ENCODE peak calls at places on chromosomes 13 and 19, in six cellular contexts. Q is nephron progenitor cell, N is neural crest cell, H is upper lobe of left lung, W is epithelial cell of esophagus, J is cardiac muscle cell. A is an unnamed sample.

GRCh38 chr13:77409412-77409811 is 82.5 kb upstream of the MYCBP2 start:
- DNase-seq in Q (no peak), N (no peak), H (no peak), W (no peak), J (no peak), A (no peak)

GRCh38 chr13:110479648-110480047 is 81.9 kb downstream of the RAB20 start:
- DNase-seq in Q (no peak), N (no peak), H (no peak), W (no peak), J (no peak), A (peak)

GRCh38 chr13:110820311-110820710 is 94.6 kb downstream of the ANKRD10 start:
- DNase-seq in Q (no peak), N (no peak), H (no peak), W (no peak), J (no peak), A (no peak)

GRCh38 chr19:10961763-10962536 is 1.1 kb downstream of the SMARCA4 start:
- DNase-seq in Q (no peak), N (no peak), H (no peak), W (peak), J (no peak), A (no peak)

GRCh38 chr19:33064117-33064777 is 441 bp downstream of the RHPN2 start:
- DNase-seq in Q (no peak), N (no peak), H (peak), W (no peak), J (peak), A (peak)

GRCh38 chr13:97757807-97758206 is 195.7 kb upstream of the IPO5 start:
- DNase-seq in Q (no peak), N (no peak), H (no peak), W (no peak), J (peak), A (no peak)

GRCh38 chr19:57338798-57339378 is 12.2 kb upstream of the ZNF304 start:
- DNase-seq in Q (no peak), N (no peak), H (no peak), W (no peak), J (no peak), A (no peak)

GRCh38 chr19:6551607-6552450 is 21.0 kb downstream of the TNFSF9 start:
- DNase-seq in Q (peak), N (peak), H (no peak), W (no peak), J (peak), A (peak)

GRCh38 chr13:102597029-102598015 is 536 bp downstream of the TPP2 start:
- DNase-seq in Q (peak), N (peak), H (peak), W (peak), J (peak), A (peak)

GRCh38 chr13:73698859-73699258 is 435.3 kb downstream of the KLF12 start:
- DNase-seq in Q (no peak), N (no peak), H (no peak), W (no peak), J (no peak), A (no peak)

GRCh38 chr13:45349438-45349837 is 8.5 kb upstream of the TPT1 start:
- DNase-seq in Q (no peak), N (no peak), H (no peak), W (peak), J (no peak), A (no peak)

GRCh38 chr19:57769345-57770131 is at the start of gene ZNF586:
- DNase-seq in Q (peak), N (peak), H (peak), W (peak), J (peak), A (peak)

GRCh38 chr19:57171551-57172081 is 4.3 kb upstream of the DUXA start:
- DNase-seq in Q (peak), N (no peak), H (no peak), W (peak), J (peak), A (peak)

GRCh38 chr13:51276684-51277083 is 54.5 kb downstream of the FAM124A start:
- DNase-seq in Q (no peak), N (no peak), H (no peak), W (no peak), J (peak), A (no peak)

GRCh38 chr13:31044658-31045620 is 112.5 kb downstream of the TEX26 start:
- DNase-seq in Q (no peak), N (no peak), H (no peak), W (peak), J (no peak), A (no peak)

GRCh38 chr13:30504081-30504480 is 38.3 kb upstream of the HMGB1 start:
- DNase-seq in Q (no peak), N (no peak), H (no peak), W (no peak), J (peak), A (no peak)

GRCh38 chr13:66037096-66037495 is 1193.0 kb downstream of the PCDH9 start:
- DNase-seq in Q (no peak), N (no peak), H (no peak), W (no peak), J (no peak), A (no peak)

GRCh38 chr19:54606891-54607781 is 13.7 kb downstream of the LILRA1 start:
- DNase-seq in Q (no peak), N (no peak), H (no peak), W (no peak), J (no peak), A (no peak)

GRCh38 chr19:16366433-16367268 is 42.0 kb downstream of the KLF2 start:
- DNase-seq in Q (no peak), N (no peak), H (no peak), W (no peak), J (no peak), A (no peak)

GRCh38 chr19:48417436-48417835 is 24.0 kb downstream of the GRIN2D start:
- DNase-seq in Q (no peak), N (no peak), H (no peak), W (no peak), J (no peak), A (peak)

GRCh38 chr19:35509018-35509652 is 4.3 kb downstream of the DMKN start:
- DNase-seq in Q (peak), N (no peak), H (peak), W (peak), J (no peak), A (no peak)

GRCh38 chr13:75393839-75394238 is 88.1 kb downstream of the TBC1D4 start:
- DNase-seq in Q (no peak), N (no peak), H (no peak), W (no peak), J (no peak), A (no peak)

GRCh38 chr19:37218592-37218935 is 550 bp downstream of the ZNF383 start:
- DNase-seq in Q (no peak), N (no peak), H (no peak), W (no peak), J (no peak), A (no peak)

GRCh38 chr13:31945202-31945978 is 86.2 kb upstream of the FRY start:
- DNase-seq in Q (peak), N (no peak), H (peak), W (peak), J (peak), A (no peak)

GRCh38 chr13:73341748-73342147 is 282.9 kb downstream of the KLF5 start:
- DNase-seq in Q (peak), N (no peak), H (no peak), W (peak), J (peak), A (no peak)

GRCh38 chr13:42812311-42812710 is 30.9 kb downstream of the FAM216B start:
- DNase-seq in Q (no peak), N (no peak), H (no peak), W (no peak), J (peak), A (no peak)

GRCh38 chr19:8468761-8469458 is 24.1 kb downstream of the HNRNPM start:
- DNase-seq in Q (no peak), N (no peak), H (no peak), W (no peak), J (peak), A (no peak)

GRCh38 chr13:75703768-75704167 is 67.6 kb downstream of the LMO7 start:
- DNase-seq in Q (no peak), N (no peak), H (no peak), W (no peak), J (no peak), A (no peak)

GRCh38 chr19:38795549-38795948 is 6.5 kb downstream of the LGALS7B start:
- DNase-seq in Q (no peak), N (no peak), H (no peak), W (no peak), J (no peak), A (no peak)

GRCh38 chr19:38793186-38793585 is 4.2 kb downstream of the LGALS7B start:
- DNase-seq in Q (no peak), N (no peak), H (no peak), W (peak), J (peak), A (no peak)

GRCh38 chr19:38793671-38794070 is 4.7 kb downstream of the LGALS7B start:
- DNase-seq in Q (no peak), N (no peak), H (no peak), W (no peak), J (no peak), A (no peak)

GRCh38 chr19:38796154-38796553 is 7.2 kb downstream of the LGALS7B start:
- DNase-seq in Q (no peak), N (no peak), H (no peak), W (no peak), J (no peak), A (no peak)

GRCh38 chr19:38792250-38793111 is 3.5 kb downstream of the LGALS7B start:
- DNase-seq in Q (no peak), N (no peak), H (no peak), W (peak), J (peak), A (peak)
- TF ChIP-seq CTCF in Q (no peak), N (peak), H (peak), W (peak), J (peak), A (peak)

GRCh38 chr19:15195381-15195964 is 5.3 kb downstream of the NOTCH3 start:
- DNase-seq in Q (peak), N (peak), H (peak), W (peak), J (peak), A (peak)
- TF ChIP-seq CTCF in Q (no peak), N (peak), H (no peak), W (no peak), J (peak), A (no peak)

GRCh38 chr19:18208098-18208951 is 4.5 kb upstream of the RAB3A start:
- DNase-seq in Q (peak), N (no peak), H (peak), W (no peak), J (peak), A (peak)
- TF ChIP-seq CTCF in Q (peak), N (peak), H (peak), W (peak), J (peak), A (peak)

DNA sequence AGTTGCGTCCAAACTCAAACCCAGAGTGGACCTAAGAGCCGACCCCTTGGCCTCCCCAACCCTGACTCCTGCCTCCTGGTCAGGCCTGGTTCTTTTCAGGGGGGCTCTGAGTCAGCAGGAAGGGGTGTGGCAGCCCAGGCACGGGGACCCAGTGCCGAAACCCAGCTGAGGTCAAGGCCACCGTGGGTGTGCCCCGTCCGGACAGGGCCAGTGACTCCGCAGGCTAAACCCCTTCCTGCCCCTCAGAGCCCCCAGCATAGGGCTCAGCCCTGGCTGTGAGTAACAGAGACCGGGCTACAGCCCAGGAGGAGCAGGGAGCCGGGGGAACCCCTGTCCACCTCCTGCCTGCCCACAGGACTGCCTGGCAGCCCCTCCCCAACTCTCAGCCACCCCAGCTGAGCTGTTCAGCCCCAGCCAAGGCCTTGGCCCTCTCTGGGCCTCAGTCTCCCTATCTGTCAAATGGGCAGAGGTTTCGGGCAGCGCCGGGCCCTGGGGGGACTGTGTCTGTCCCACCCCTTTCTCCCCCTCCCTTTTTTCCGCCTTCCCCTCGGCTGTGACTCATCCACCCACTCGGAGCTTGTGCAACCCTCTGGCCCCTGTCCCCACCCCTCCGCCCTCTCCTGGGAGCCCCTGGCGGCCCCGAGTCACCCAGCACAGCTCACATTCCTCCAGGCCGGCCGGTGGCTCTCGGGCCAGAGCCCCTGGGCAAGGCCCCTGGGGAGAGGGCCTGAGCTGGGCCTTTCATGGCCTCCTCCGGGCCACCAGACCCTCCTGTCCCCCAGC is 8.6 kb downstream of the ZBTB7A start:
- DNase-seq in Q (no peak), N (no peak), H (peak), W (peak), J (peak), A (peak)
- TF ChIP-seq CTCF in Q (no peak), N (no peak), H (no peak), W (peak), J (peak), A (no peak)

GRCh38 chr19:50205681-50206138 is 2.3 kb downstream of the MYH14 start:
- DNase-seq in Q (no peak), N (no peak), H (peak), W (peak), J (no peak), A (no peak)
- TF ChIP-seq CTCF in Q (no peak), N (no peak), H (no peak), W (peak), J (no peak), A (no peak)

GRCh38 chr13:47455581-47455980 is 545.5 kb downstream of the SUCLA2 start:
- DNase-seq in Q (no peak), N (no peak), H (peak), W (no peak), J (peak), A (no peak)
- TF ChIP-seq CTCF in Q (no peak), N (no peak), H (no peak), W (no peak), J (peak), A (no peak)

DNA sequence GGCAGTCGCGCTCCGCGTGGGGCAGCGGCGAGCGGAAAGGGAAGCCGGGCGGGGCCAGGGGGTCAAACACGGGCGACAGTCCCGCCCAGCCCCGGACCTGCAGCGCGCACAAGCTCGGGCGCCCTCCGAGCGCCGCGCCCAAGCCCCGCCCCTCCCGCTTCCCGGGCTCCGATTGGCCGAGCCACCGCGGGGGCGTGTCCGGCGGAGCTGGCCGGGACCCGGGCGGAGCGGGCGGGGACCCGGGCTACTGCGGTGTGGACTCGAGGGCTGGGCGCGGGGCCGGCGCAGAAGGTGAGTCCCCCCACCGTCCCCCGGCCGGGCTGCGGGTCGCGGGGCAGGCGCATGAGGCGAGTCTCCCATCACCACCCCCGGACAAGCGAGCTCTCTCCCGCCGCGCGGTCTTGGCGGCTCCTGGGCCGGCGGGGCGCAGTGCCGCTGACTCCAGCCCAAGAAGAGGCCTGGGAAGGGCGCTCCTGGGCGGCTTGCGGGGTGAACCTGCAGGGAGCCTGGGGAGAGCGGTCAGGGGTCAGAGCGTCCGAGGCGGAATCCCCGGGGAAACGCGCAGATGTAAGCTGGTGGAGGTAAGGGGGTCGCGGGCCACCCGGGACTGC is at the start of gene PLEKHF1:
- DNase-seq in Q (peak), N (peak), H (peak), W (peak), J (peak), A (peak)
- TF ChIP-seq CTCF in Q (no peak), N (no peak), H (no peak), W (no peak), J (no peak), A (no peak)

A was measured in glutamatergic neuron.